ENCODE peak calls at places on chromosomes 5 and 9, in eight cellular contexts. J, K, Z, L, Y, O, A and P are unnamed samples.

GRCh38 chr5:114411380-114411931 is 49.6 kb downstream of the KCNN2 start:
- DNase-seq in O (no peak), Y (no peak), A (no peak), J (no peak), K (peak; percentile 28), Z (no peak), L (no peak), P (no peak)

GRCh38 chr5:398475-399295 is 44.3 kb upstream of the EXOC3 start:
- DNase-seq in K (peak; percentile 70), O (no peak), A (no peak), J (no peak), Z (no peak), L (no peak), Y (no peak), P (no peak)

GRCh38 chr5:67648201-67648671 is 451.6 kb upstream of the CD180 start:
- DNase-seq in K (no peak), A (no peak), Z (no peak), Y (no peak), L (no peak), J (no peak), O (no peak), P (peak; percentile 6)

GRCh38 chr9:126474201-126474765 is 139.4 kb upstream of the LMX1B start:
- DNase-seq in Y (no peak), L (peak; percentile 22), O (no peak), K (no peak), J (no peak), Z (no peak), A (no peak), P (peak; percentile 60)

GRCh38 chr9:95379630-95380029 is 62.1 kb upstream of the FANCC start:
- DNase-seq in K (peak; percentile 32), Z (no peak), J (no peak), A (no peak), O (no peak), Y (no peak), L (no peak), P (no peak)

GRCh38 chr5:149759986-149760699 is 30.0 kb downstream of the PPARGC1B start:
- DNase-seq in Z (no peak), O (no peak), J (no peak), Y (no peak), L (no peak), K (no peak), A (no peak), P (no peak)

GRCh38 chr9:126386814-126387213 is 60.2 kb downstream of the MVB12B start:
- DNase-seq in K (no peak), O (no peak), A (no peak), Y (no peak), L (no peak), Z (no peak), J (no peak), P (peak; percentile 79)

GRCh38 chr5:156883316-156883875 is 33.3 kb downstream of the PPP1R2B start:
- DNase-seq in A (no peak), L (no peak), Y (no peak), O (no peak), J (no peak), K (no peak), Z (no peak), P (no peak)

GRCh38 chr5:78076351-78076750 is 218.1 kb downstream of the AP3B1 start:
- DNase-seq in A (no peak), L (no peak), K (no peak), J (no peak), O (no peak), Y (no peak), Z (peak; percentile 7), P (peak; percentile 28)

GRCh38 chr5:139381837-139382361 is 1.2 kb downstream of the SLC23A1 start:
- DNase-seq in O (no peak), L (no peak), K (no peak), Z (peak; percentile 9), J (no peak), Y (no peak), A (no peak), P (no peak)

GRCh38 chr9:130191068-130191748 is 19.0 kb downstream of the NCS1 start:
- DNase-seq in Z (no peak), Y (no peak), A (no peak), J (no peak), K (no peak), L (no peak), O (no peak), P (no peak)

GRCh38 chr5:137621861-137622823 is 113.7 kb downstream of the KLHL3 start:
- DNase-seq in Z (no peak), O (no peak), L (no peak), Y (no peak), A (no peak), K (no peak), J (no peak), P (no peak)

GRCh38 chr5:88838500-88838899 is 44.5 kb downstream of the MEF2C start:
- DNase-seq in Z (no peak), Y (no peak), O (no peak), K (no peak), A (no peak), L (no peak), J (no peak), P (no peak)

GRCh38 chr5:170254056-170254455 is 21.3 kb downstream of the C5orf58 start:
- DNase-seq in J (no peak), K (no peak), Y (peak; percentile 49), A (no peak), Z (no peak), L (no peak), O (no peak), P (no peak)

GRCh38 chr5:151745071-151745705 is 13.2 kb downstream of the ATOX1 start:
- DNase-seq in A (peak; percentile 98), L (no peak), Y (peak; percentile 71), J (no peak), O (no peak), Z (no peak), K (no peak), P (peak; percentile 87)

GRCh38 chr9:81686614-81687520 is 2.5 kb downstream of the TLE1 start:
- DNase-seq in K (peak; percentile 64), A (peak; percentile 63), Y (no peak), Z (no peak), J (no peak), L (peak; percentile 87), O (peak; percentile 100), P (peak; percentile 89)
- TF ChIP-seq POLR2A in K (no peak), A (no peak), Y (no peak), Z (no peak), J (no peak), L (no peak), O (peak; percentile 45), P (no peak)

DNA sequence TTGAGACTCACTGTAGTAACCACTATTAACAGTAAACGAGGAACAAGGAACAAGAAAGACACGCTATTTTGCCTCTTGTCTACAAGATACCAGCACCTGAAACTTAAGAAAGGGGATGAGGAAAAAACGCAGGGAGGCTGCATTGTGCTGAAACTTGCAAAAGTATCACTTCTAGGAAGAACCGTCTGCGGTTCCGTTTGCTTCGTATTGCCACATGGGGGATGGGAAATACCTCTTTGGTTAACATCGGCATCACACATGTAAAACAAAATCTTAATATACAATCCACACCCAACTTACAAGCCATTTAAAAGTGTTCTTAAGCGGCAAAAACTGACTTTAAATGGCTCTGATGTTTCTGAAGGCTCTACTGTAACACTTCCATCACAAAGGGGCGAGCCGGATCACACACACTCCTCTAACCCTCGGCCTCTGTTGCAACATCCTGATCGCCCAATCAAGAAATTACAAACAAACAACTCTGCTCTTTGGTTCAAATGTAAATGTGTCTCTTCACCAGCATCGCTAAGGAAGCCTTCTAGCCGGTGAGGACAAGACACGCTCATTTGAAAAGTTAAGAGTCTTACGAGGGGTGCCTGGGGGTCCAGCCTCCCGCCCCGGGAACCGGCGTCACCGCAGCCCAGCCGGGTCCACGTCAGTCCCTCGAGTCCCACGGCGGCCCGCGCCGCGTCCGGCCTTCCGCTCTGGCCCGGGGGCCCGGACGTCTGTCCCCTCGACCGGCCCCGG is 621 bp downstream of the SEC16A start:
- DNase-seq in J (no peak), Z (no peak), A (no peak), Y (no peak), L (no peak), O (no peak), K (peak; percentile 68), P (peak; percentile 56)
- TF ChIP-seq MAX in J (no peak), Z (no peak), A (no peak), Y (no peak), L (peak; percentile 25), O (no peak), K (peak; percentile 8), P (no peak)

DNA sequence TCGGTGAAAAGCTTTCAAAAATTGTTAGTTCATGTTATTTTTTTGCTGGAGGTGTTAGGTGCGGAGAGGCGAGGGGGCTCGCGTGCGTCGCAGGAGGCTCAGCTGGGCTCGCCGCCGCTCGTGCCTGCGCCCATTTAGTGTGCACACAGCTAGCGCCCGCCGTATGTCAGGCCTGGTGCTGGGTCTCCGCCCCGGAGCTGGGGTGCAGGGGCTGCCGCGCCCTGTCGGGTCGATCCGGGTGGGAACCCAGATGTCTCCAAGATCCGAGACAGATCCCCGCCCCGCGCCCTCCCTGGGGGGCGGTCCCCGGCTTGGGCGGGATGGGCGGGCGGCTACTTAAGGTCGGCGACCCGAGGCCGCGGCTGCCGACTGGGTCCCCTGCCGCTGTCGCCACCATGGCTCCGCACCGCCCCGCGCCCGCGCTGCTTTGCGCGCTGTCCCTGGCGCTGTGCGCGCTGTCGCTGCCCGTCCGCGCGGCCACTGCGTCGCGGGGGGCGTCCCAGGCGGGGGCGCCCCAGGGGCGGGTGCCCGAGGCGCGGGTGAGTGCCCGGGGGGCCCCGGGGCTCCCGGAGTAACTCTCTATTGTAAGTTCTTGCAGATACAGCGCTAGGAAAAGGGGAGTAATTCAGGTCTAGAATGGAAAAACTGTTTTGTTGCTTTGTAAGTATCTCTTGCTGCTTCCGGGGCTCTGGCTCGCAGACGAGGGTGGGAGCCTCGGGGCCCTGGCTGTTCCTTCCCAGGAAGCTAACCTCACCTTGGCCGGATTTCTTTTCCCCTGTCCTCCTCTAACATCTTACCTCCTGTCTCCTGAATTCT is 31.7 kb downstream of the GSN start:
- DNase-seq in Z (no peak), J (no peak), Y (no peak), A (no peak), O (no peak), L (no peak), K (no peak), P (peak; percentile 41)
- H3K4me3 ChIP-seq in Z (no peak overlapping the region), J (peak overlapping the region; percentile 36), Y (peak overlapping the region; percentile 36), A (peak overlapping the region; percentile 43), O (peak overlapping the region; percentile 80), L (peak overlapping the region; percentile 60), K (no peak overlapping the region), P (peak overlapping the region; percentile 41)

GRCh38 chr9:94256007-94256406 is 3.1 kb upstream of the ZNF169 start:
- DNase-seq in J (no peak), Z (no peak), K (no peak), O (no peak), Y (no peak), A (no peak), L (no peak), P (no peak)

DNA sequence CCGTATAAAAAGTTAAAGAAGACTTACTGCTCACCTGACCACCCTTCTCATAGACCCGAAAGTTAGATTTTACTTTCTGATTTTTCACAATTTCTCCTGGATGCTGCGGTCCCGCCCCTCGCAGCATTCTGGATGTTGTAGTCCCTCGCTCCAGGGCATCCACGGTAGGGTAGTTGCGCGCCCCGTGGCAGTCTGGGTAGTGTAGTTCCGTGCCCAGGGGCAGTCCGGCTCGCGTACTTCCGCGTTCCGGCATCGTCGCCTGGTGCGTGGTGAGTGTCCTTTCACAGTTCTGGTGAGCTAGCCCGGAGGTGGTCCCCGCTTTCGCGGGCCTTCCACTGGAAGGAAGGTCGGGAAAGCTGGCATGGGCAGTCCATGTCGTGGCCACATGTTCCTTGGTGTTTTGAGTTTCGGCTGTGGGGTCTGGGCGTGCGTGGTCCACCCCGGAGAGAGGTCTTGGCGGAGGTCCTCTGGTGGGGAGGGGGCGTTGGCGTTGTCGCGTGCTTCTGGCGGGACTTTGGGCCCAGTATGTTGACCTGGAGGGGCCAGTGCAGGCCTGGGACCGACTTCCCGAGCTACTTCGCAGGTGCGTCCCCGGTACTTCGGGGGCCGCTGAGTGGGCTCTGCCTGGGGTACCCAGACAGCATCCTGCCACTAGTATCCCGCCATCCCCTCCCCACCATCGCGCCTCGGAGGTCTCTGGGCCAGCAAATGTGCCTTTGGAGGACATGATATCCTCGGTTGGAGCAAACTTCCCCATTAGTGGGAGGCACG is at the start of gene ZNF169:
- DNase-seq in Y (peak; percentile 53), K (peak; percentile 89), L (peak; percentile 96), O (peak; percentile 81), J (peak; percentile 59), Z (peak; percentile 91), A (peak; percentile 61), P (peak; percentile 84)
- TF ChIP-seq POLR2A in Y (peak; percentile 90), K (peak; percentile 72), L (peak; percentile 83), O (peak; percentile 83), J (peak; percentile 80), Z (peak; percentile 84), A (peak; percentile 36), P (peak; percentile 61)